ENCODE peak calls at places on chromosomes 5 and 9, in four cellular contexts. B, P, N and M are unnamed samples.

GRCh38 chr5:133603711-133604110 is 8.6 kb downstream of the FSTL4 start:
- DNase-seq in N (no peak), P (no peak), B (no peak), M (no peak)

GRCh38 chr5:94810281-94810680 is 191.8 kb downstream of the SLF1 start:
- DNase-seq in N (no peak), B (no peak), P (no peak), M (no peak)

GRCh38 chr9:101601904-101602765 is 7.4 kb upstream of the PPP3R2 start:
- DNase-seq in P (peak; percentile 24), N (no peak), B (no peak), M (peak; percentile 46)

GRCh38 chr9:5578698-5579085 is 50.2 kb upstream of the RIC1 start:
- DNase-seq in N (no peak), B (no peak), P (no peak), M (no peak)

GRCh38 chr9:136014147-136014927 is 53.2 kb upstream of the UBAC1 start:
- DNase-seq in P (no peak), B (no peak), N (peak; percentile 60), M (no peak)

GRCh38 chr9:16728128-16728505 is 142.4 kb downstream of the BNC2 start:
- DNase-seq in P (no peak), B (no peak), N (no peak), M (no peak)

GRCh38 chr5:1834022-1834551 is 32.9 kb downstream of the NDUFS6 start:
- DNase-seq in P (no peak), N (peak; percentile 55), B (no peak), M (no peak)

GRCh38 chr5:168747987-168748777 is 169.0 kb upstream of the PANK3 start:
- DNase-seq in B (no peak), P (no peak), N (peak; percentile 71), M (peak; percentile 86)

GRCh38 chr9:118595719-118596305 is 773.4 kb downstream of the BRINP1 start:
- DNase-seq in N (no peak), P (peak; percentile 33), B (no peak), M (peak; percentile 20)

GRCh38 chr9:113609562-113610318 is 146.2 kb downstream of the RGS3 start:
- DNase-seq in N (peak; percentile 90), B (no peak), P (no peak), M (no peak)

GRCh38 chr5:88883059-88883565 is at the start of gene MEF2C:
- DNase-seq in B (peak; percentile 83), N (peak; percentile 91), P (peak; percentile 83), M (peak; percentile 87)

GRCh38 chr5:178120661-178121357 is 7.5 kb downstream of the N4BP3 start:
- DNase-seq in B (peak; percentile 96), N (no peak), P (peak; percentile 12), M (peak; percentile 92)
- H3K4me3 ChIP-seq in B (no peak overlapping the region), N (no peak overlapping the region), P (no peak overlapping the region), M (no peak overlapping the region)

GRCh38 chr5:142107729-142108431 is 699 bp upstream of the NDFIP1 start:
- DNase-seq in P (no peak), N (no peak), B (no peak), M (no peak)
- H3K4me1 ChIP-seq in P (peaks cover 13% of the 10 kb centered on the region), N (peaks cover 32% of the 10 kb centered on the region), B (peaks cover 24% of the 10 kb centered on the region), M (peaks cover 10% of the 10 kb centered on the region)

GRCh38 chr5:35852084-35852734 is 4.5 kb upstream of the IL7R start:
- DNase-seq in N (no peak), B (no peak), P (no peak), M (no peak)
- H3K4me3 ChIP-seq in N (no peak overlapping the region), B (no peak overlapping the region), P (no peak overlapping the region), M (no peak overlapping the region)

DNA sequence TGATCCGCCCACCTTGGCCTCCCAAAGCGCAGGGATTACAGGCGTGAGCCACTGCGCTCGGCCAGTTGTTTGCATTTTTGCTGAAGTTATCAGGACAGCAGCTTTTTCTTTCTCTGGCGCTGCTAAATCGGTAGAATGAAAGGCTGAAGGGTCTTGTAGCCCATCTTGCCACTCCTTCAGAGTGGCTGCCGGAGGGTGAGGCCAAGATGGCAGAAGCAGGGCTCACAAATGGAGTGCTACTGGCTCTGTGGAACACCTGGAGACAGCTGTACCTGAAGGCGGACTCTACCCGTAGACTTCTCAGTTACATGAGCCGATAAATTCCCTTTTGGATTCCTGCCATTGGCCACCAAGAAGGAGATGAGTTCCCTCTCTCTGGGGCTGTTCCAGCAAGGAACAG is 22.0 kb downstream of the STK10 start:
- DNase-seq in P (no peak), N (no peak), B (no peak), M (no peak)
- H3K4me1 ChIP-seq in P (peaks cover 9% of the 10 kb centered on the region), N (no peaks in the 10 kb centered on the region), B (peaks cover 7% of the 10 kb centered on the region), M (peaks cover 3% of the 10 kb centered on the region)

DNA sequence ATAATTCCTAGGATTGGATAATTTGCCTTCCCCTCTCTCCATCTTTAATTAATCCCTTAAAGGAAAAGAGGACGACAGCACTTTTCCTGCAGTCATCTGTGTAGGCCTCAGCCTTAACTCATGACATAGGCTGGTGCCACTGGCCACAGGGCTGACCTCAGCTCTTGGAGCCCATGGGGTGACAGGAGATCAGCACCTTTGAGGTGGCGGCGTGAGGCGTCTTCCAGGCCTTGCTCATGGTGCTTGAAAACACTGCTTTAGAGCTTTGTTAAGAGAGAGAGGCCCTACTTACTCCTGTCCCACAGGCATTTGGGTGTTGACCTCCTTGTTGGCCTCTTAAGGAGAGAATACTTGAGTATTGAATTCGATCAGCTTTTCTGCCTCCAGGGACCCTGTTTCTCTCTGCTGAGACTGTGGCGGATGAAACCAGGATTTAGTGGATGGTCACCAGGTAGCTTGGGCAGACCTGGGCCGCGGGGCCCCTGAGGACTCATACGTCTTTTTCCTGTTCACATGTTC is 23.4 kb downstream of the TENT4A start:
- DNase-seq in B (no peak), N (peak; percentile 46), P (no peak), M (no peak)
- H3K4me3 ChIP-seq in B (no peak overlapping the region), N (no peak overlapping the region), P (no peak overlapping the region), M (no peak overlapping the region)

GRCh38 chr5:34609951-34610431 is 46.1 kb upstream of the RAI14 start:
- DNase-seq in B (no peak), N (no peak), P (peak; percentile 68), M (no peak)

GRCh38 chr5:34611829-34612415 is 44.2 kb upstream of the RAI14 start:
- DNase-seq in P (no peak), N (no peak), B (no peak), M (no peak)

GRCh38 chr5:34608368-34608767 is 47.8 kb upstream of the RAI14 start:
- DNase-seq in N (no peak), P (no peak), B (no peak), M (no peak)

GRCh38 chr5:34606101-34606500 is 50.0 kb upstream of the RAI14 start:
- DNase-seq in B (no peak), N (no peak), P (no peak), M (no peak)

GRCh38 chr5:34610576-34610975 is 45.6 kb upstream of the RAI14 start:
- DNase-seq in P (no peak), N (no peak), B (no peak), M (no peak)
- H3K4me1 ChIP-seq in P (peaks cover 27% of the 10 kb centered on the region), N (peaks cover 8% of the 10 kb centered on the region), B (no peaks in the 10 kb centered on the region), M (peaks cover 6% of the 10 kb centered on the region)

DNA sequence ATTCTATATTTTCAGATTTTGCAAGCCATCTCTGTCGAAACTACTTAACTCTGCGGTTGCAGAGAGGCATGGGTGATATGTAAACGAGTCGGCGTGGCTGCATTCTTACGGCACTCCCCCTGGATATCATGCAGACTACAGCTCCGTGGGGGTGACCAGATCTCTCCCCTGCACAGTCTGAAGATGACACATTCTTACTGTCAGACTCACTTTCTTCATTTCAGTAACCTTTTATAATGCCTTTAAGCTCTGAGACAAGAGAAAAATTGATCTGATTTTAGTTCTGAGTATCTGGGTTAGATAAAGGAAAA is 44.9 kb downstream of the GCNT4 start:
- DNase-seq in B (no peak), P (peak; percentile 25), N (no peak), M (peak; percentile 16)
- H3K4me3 ChIP-seq in B (no peak overlapping the region), P (no peak overlapping the region), N (no peak overlapping the region), M (no peak overlapping the region)